ENCODE peak calls at places on chromosomes 1 and 21, in six cellular contexts. B is fibroblast of pulmonary artery, D is ELF-1, Y is NCI-H1092 treated with DMSO at 0.1 percent for 48 hours, K is left ventricle myocardium inferior, J is C1 segment of cervical spinal cord. V is an unnamed sample.
A peak's percentile ranks its signal among the peaks of the same experiment; 100 is the strongest.

GRCh38 chr1:177255411-177255810 is 84.7 kb downstream of the BRINP2 start:
- DNase-seq in B (no peak), D (no peak), Y (no peak), K (no peak), J (no peak), V (no peak)

GRCh38 chr1:175612286-175612685 is 131.1 kb downstream of the TNR start:
- DNase-seq in B (no peak), D (no peak), Y (no peak), K (no peak), J (no peak), V (no peak)

GRCh38 chr1:29901618-29902017 is 665.3 kb downstream of the PTPRU start:
- DNase-seq in B (no peak), D (peak; percentile 44), Y (peak; percentile 53), K (no peak), J (no peak), V (no peak)

GRCh38 chr1:226939439-226940028 is 560 bp upstream of the COQ8A start:
- DNase-seq in B (no peak), D (no peak), Y (peak; percentile 95), K (peak; percentile 74), J (peak; percentile 94), V (peak; percentile 67)

GRCh38 chr21:33032434-33033047 is 6.8 kb downstream of the OLIG2 start:
- DNase-seq in B (no peak), D (no peak), Y (no peak), K (no peak), J (no peak), V (no peak)

GRCh38 chr21:39696620-39697019 is 48.4 kb upstream of the IGSF5 start:
- DNase-seq in B (no peak), D (no peak), Y (peak; percentile 92), K (no peak), J (no peak), V (peak; percentile 50)

GRCh38 chr1:205492201-205492667 is 12.2 kb upstream of the CDK18 start:
- DNase-seq in B (no peak), D (no peak), Y (peak; percentile 81), K (no peak), J (no peak), V (no peak)

GRCh38 chr1:234495231-234495990 is 16.4 kb upstream of the TARBP1 start:
- DNase-seq in B (peak; percentile 78), D (peak; percentile 59), Y (no peak), K (no peak), J (no peak), V (no peak)

GRCh38 chr1:178966312-178966711 is 59.4 kb upstream of the FAM20B start:
- DNase-seq in B (no peak), D (no peak), Y (no peak), K (no peak), J (no peak), V (no peak)

GRCh38 chr1:203167026-203167912 is 8.4 kb downstream of the MYBPH start:
- DNase-seq in B (no peak), D (no peak), Y (no peak), K (no peak), J (no peak), V (peak; percentile 17)